ENCODE peak calls at places on chromosomes 7 and 10, in four cellular contexts. K, X, S and J are unnamed samples.

GRCh38 chr10:1559311-1559710 is 178.0 kb downstream of the ADARB2 start:
- DNase-seq in K (no peak), X (no peak), S (no peak), J (no peak)

GRCh38 chr7:521221-522070 is 1.8 kb upstream of the PDGFA start:
- DNase-seq in X (no peak), S (no peak), K (peak), J (no peak)

GRCh38 chr10:76858721-76859120 is 778.9 kb downstream of the KCNMA1 start:
- DNase-seq in X (no peak), S (no peak), K (no peak), J (no peak)

GRCh38 chr10:42690449-42691360 is 52.3 kb upstream of the ZNF33B start:
- DNase-seq in K (no peak), S (no peak), X (no peak), J (peak)

GRCh38 chr7:148385009-148385682 is 205.4 kb upstream of the C7orf33 start:
- DNase-seq in S (peak), K (no peak), X (no peak), J (no peak)

GRCh38 chr10:59336632-59337031 is 25.7 kb downstream of the FAM13C start:
- DNase-seq in X (no peak), K (peak), S (no peak), J (no peak)

GRCh38 chr10:60916025-60916424 is 28.0 kb downstream of the RHOBTB1 start:
- DNase-seq in K (no peak), S (no peak), X (no peak), J (peak)

GRCh38 chr7:91894781-91895480 is 14.4 kb upstream of the MTERF1 start:
- DNase-seq in K (peak), S (no peak), X (no peak), J (no peak)

GRCh38 chr10:29857843-29858242 is 201.5 kb downstream of the JCAD start:
- DNase-seq in X (no peak), K (no peak), S (no peak), J (no peak)

GRCh38 chr10:11381023-11381422 is 230.4 kb downstream of the USP6NL start:
- DNase-seq in K (peak), X (no peak), S (no peak), J (no peak)

GRCh38 chr7:130988443-130988842 is 254.4 kb upstream of the KLF14 start:
- DNase-seq in X (no peak), K (peak), S (no peak), J (no peak)

GRCh38 chr10:124267231-124267885 is 151.4 kb downstream of the OAT start:
- DNase-seq in K (no peak), S (no peak), X (no peak), J (no peak)

GRCh38 chr10:99619851-99620712 is at the start of gene SLC25A28:
- DNase-seq in K (peak), S (peak), X (peak), J (no peak)

GRCh38 chr10:25175527-25176420 is 973 bp downstream of the GPR158 start:
- DNase-seq in K (no peak), X (no peak), S (peak), J (no peak)

GRCh38 chr7:132226046-132226590 is 350.2 kb downstream of the PLXNA4 start:
- DNase-seq in K (no peak), S (no peak), X (no peak), J (no peak)

GRCh38 chr10:104139221-104139620 is 17.2 kb downstream of the SFR1 start:
- DNase-seq in X (no peak), S (no peak), K (no peak), J (no peak)

GRCh38 chr10:102269017-102269416 is 23.7 kb downstream of the GBF1 start:
- DNase-seq in S (no peak), X (no peak), K (no peak), J (no peak)

GRCh38 chr10:111233439-111233838 is 156.6 kb downstream of the ADRA2A start:
- DNase-seq in X (no peak), S (no peak), K (no peak), J (peak)

GRCh38 chr7:2211926-2212325 is 20.8 kb downstream of the MAD1L1 start:
- DNase-seq in X (no peak), K (no peak), S (no peak), J (no peak)

GRCh38 chr10:92657024-92657423 is 32.7 kb upstream of the HHEX start:
- DNase-seq in K (peak), X (no peak), S (no peak), J (no peak)

GRCh38 chr7:92251181-92251580 is 5.4 kb downstream of the ANKIB1 start:
- DNase-seq in K (no peak), X (no peak), S (no peak), J (no peak)

GRCh38 chr10:34985823-34986222 is 104.3 kb downstream of the CUL2 start:
- DNase-seq in S (no peak), X (no peak), K (no peak), J (peak)

GRCh38 chr7:75776295-75776971 is 4.4 kb upstream of the CCL26 start:
- DNase-seq in X (peak), S (no peak), K (peak), J (no peak)